ENCODE peak calls at places on chromosomes 5 and 9, in four cellular contexts. A is brain pericyte, V is amniotic stem cell, E is progenitor cell of endocrine pancreas. J is an unnamed sample.

GRCh38 chr5:54378707-54379106 is 68.3 kb upstream of the ARL15 start:
- DNase-seq in A (no peak), V (no peak), E (no peak), J (no peak)

GRCh38 chr9:27514551-27514950 is 9.5 kb upstream of the IFNK start:
- DNase-seq in A (no peak), V (no peak), E (no peak), J (no peak)

GRCh38 chr9:17134843-17135577 is at the start of gene CNTLN:
- DNase-seq in A (peak; percentile 60), V (peak; percentile 36), E (peak; percentile 93), J (peak; percentile 90)

GRCh38 chr5:66273131-66273530 is 129.0 kb downstream of the SREK1 start:
- DNase-seq in A (no peak), V (no peak), E (no peak), J (no peak)

GRCh38 chr5:57232293-57233033 is 58.6 kb downstream of the GPBP1 start:
- DNase-seq in A (no peak), V (no peak), E (no peak), J (no peak)

GRCh38 chr5:30994926-30995325 is 198.6 kb upstream of the CDH6 start:
- DNase-seq in A (no peak), V (no peak), E (no peak), J (no peak)

GRCh38 chr9:74609671-74610416 is 112.7 kb downstream of the RORB start:
- DNase-seq in A (no peak), V (no peak), E (no peak), J (no peak)

GRCh38 chr9:27019589-27019988 is 14.1 kb upstream of the LRRC19 start:
- DNase-seq in A (no peak), V (no peak), E (no peak), J (no peak)

GRCh38 chr5:14039063-14039462 is 94.6 kb upstream of the DNAH5 start:
- DNase-seq in A (no peak), V (no peak), E (no peak), J (no peak)

GRCh38 chr9:127122176-127123151 is at the start of gene ANGPTL2:
- DNase-seq in A (peak; percentile 91), V (peak; percentile 99), E (peak; percentile 56), J (peak; percentile 52)

GRCh38 chr9:134647359-134648115 is 5.9 kb downstream of the COL5A1 start:
- DNase-seq in A (no peak), V (no peak), E (no peak), J (no peak)

GRCh38 chr5:66849803-66850202 is 253.6 kb downstream of the MAST4 start:
- DNase-seq in A (no peak), V (no peak), E (no peak), J (no peak)

GRCh38 chr5:76660360-76660759 is 37.2 kb upstream of the F2RL2 start:
- DNase-seq in A (no peak), V (no peak), E (no peak), J (no peak)

GRCh38 chr5:63822633-63823032 is 139.6 kb downstream of the HTR1A start:
- DNase-seq in A (no peak), V (no peak), E (no peak), J (no peak)

GRCh38 chr5:132808448-132808847 is 4.7 kb upstream of the SOWAHA start:
- DNase-seq in A (no peak), V (no peak), E (no peak), J (no peak)